ENCODE peak calls at places on chromosomes 5 and 9, in ten cellular contexts. Y is CD8-positive, alpha-beta memory T cell; R is naive B cell; J is posterior cingulate gyrus; P is H54; Q is stimulated activated CD8-positive, alpha-beta memory T cell treated with anti-CD3 and anti-CD28 coated beads, Interleukin-2, amount 100 ng/mL, for 48 hours; V is gastrocnemius medialis; I is ELF-1; C is hippocampal formation; A is H9. D is an unnamed sample.

GRCh38 chr9:18190671-18191374 is 283.1 kb upstream of the ADAMTSL1 start:
- DNase-seq in J (no peak), Q (no peak), C (no peak), Y (no peak), V (no peak), I (no peak), A (peak; percentile 29), P (peak; percentile 6), R (no peak), D (no peak)

GRCh38 chr5:139649082-139649991 is 1.2 kb downstream of the CXXC5 start:
- DNase-seq in R (peak; percentile 74), P (no peak), V (peak; percentile 25), A (peak; percentile 76), C (no peak), Q (no peak), J (peak; percentile 88), I (peak; percentile 75), Y (no peak), D (peak; percentile 85)

GRCh38 chr5:82748688-82749091 is 328.5 kb downstream of the TMEM167A start:
- DNase-seq in Y (no peak), R (no peak), V (no peak), P (no peak), Q (no peak), J (no peak), C (no peak), A (no peak), I (no peak), D (no peak)

GRCh38 chr5:160054831-160055230 is 45.9 kb downstream of the TTC1 start:
- DNase-seq in Y (no peak), V (no peak), A (no peak), Q (no peak), C (no peak), I (no peak), R (no peak), P (peak; percentile 73), J (no peak), D (no peak)

GRCh38 chr5:149448831-149449714 is 70.0 kb upstream of the IL17B start:
- DNase-seq in A (no peak), P (no peak), C (no peak), V (no peak), I (no peak), R (no peak), Y (no peak), Q (no peak), J (peak; percentile 48), D (no peak)

GRCh38 chr5:20469390-20469789 is 481.4 kb upstream of the CDH18 start:
- DNase-seq in C (no peak), R (no peak), J (no peak), A (no peak), V (no peak), P (no peak), Q (no peak), I (no peak), Y (no peak), D (no peak)

GRCh38 chr9:12794024-12794799 is 19.4 kb downstream of the LURAP1L start:
- DNase-seq in Q (no peak), A (no peak), V (no peak), C (no peak), P (no peak), I (no peak), R (no peak), Y (no peak), J (no peak), D (no peak)

GRCh38 chr9:87676976-87677775 is 48.7 kb upstream of the CTSL start:
- DNase-seq in A (peak; percentile 23), P (no peak), Q (no peak), R (no peak), J (peak; percentile 69), C (peak; percentile 10), Y (no peak), V (peak; percentile 46), I (no peak), D (no peak)

GRCh38 chr9:111348821-111349271 is 18.8 kb upstream of the OR2K2 start:
- DNase-seq in Y (no peak), J (no peak), Q (no peak), R (no peak), A (no peak), C (no peak), P (no peak), I (no peak), V (no peak), D (no peak)

GRCh38 chr5:174606646-174607045 is 117.7 kb upstream of the MSX2 start:
- DNase-seq in I (no peak), J (no peak), C (no peak), P (no peak), R (no peak), Y (no peak), Q (no peak), A (no peak), V (no peak), D (no peak)

GRCh38 chr5:178818094-178818493 is 41.7 kb upstream of the ZNF354B start:
- DNase-seq in I (no peak), Q (no peak), R (no peak), C (no peak), V (no peak), P (no peak), Y (no peak), A (no peak), J (no peak), D (no peak)

D was measured in H1.